ENCODE peak calls at places on chromosomes 5 and 9, in eight cellular contexts. U, D, K, G, O, L, B and Q are unnamed samples.
A peak's percentile ranks its signal among the peaks of the same experiment; 100 is the strongest.

GRCh38 chr9:89721971-89722530 is 117.2 kb downstream of the GADD45G start:
- DNase-seq in U (no peak), D (no peak), K (no peak), G (no peak), O (no peak), L (no peak), B (no peak), Q (peak; percentile 80)

GRCh38 chr9:36797471-36798220 is 225.0 kb downstream of the MELK start:
- DNase-seq in U (no peak), D (no peak), K (no peak), G (no peak), O (no peak), L (no peak), B (no peak), Q (no peak)

GRCh38 chr5:95102687-95103086 is 182.2 kb downstream of the MCTP1 start:
- DNase-seq in U (no peak), D (no peak), K (no peak), G (no peak), O (no peak), L (no peak), B (no peak), Q (no peak)

GRCh38 chr9:96441798-96442445 is 8.0 kb upstream of the HABP4 start:
- DNase-seq in U (no peak), D (peak; percentile 51), K (no peak), G (peak; percentile 42), O (no peak), L (no peak), B (peak; percentile 11), Q (no peak)

GRCh38 chr5:52665544-52665943 is 122.2 kb upstream of the ITGA1 start:
- DNase-seq in U (no peak), D (peak; percentile 51), K (no peak), G (no peak), O (no peak), L (no peak), B (no peak), Q (peak; percentile 26)

GRCh38 chr5:141363952-141364660 is at the start of gene PCDHGA5:
- DNase-seq in U (no peak), D (peak; percentile 12), K (no peak), G (no peak), O (no peak), L (no peak), B (no peak), Q (no peak)

GRCh38 chr5:134511796-134512660 is 13.4 kb upstream of the JADE2 start:
- DNase-seq in U (peak; percentile 72), D (peak; percentile 88), K (peak; percentile 90), G (peak; percentile 93), O (no peak), L (peak; percentile 73), B (peak; percentile 88), Q (no peak)

GRCh38 chr5:126975791-126976190 is 54.6 kb downstream of the MARCHF3 start:
- DNase-seq in U (no peak), D (no peak), K (no peak), G (no peak), O (no peak), L (no peak), B (no peak), Q (no peak)

GRCh38 chr9:107784235-107784958 is 294.8 kb upstream of the KLF4 start:
- DNase-seq in U (no peak), D (peak; percentile 94), K (peak; percentile 56), G (peak; percentile 64), O (no peak), L (no peak), B (no peak), Q (no peak)

GRCh38 chr5:28542968-28543367 is 1504.6 kb upstream of the CDH9 start:
- DNase-seq in U (no peak), D (peak; percentile 84), K (no peak), G (no peak), O (no peak), L (no peak), B (no peak), Q (no peak)

GRCh38 chr9:126608551-126608950 is 5.2 kb upstream of the LMX1B start:
- DNase-seq in U (no peak), D (no peak), K (no peak), G (no peak), O (no peak), L (no peak), B (no peak), Q (no peak)
- H3K27me3 ChIP-seq in U (peaks cover 60% of the 10 kb centered on the region), D (peaks cover 95% of the 10 kb centered on the region), K (peaks cover 34% of the 10 kb centered on the region), G (no peaks in the 10 kb centered on the region), O (peaks cover 25% of the 10 kb centered on the region), L (peaks cover 50% of the 10 kb centered on the region), B (peaks cover 23% of the 10 kb centered on the region), Q (peaks cover 44% of the 10 kb centered on the region)

DNA sequence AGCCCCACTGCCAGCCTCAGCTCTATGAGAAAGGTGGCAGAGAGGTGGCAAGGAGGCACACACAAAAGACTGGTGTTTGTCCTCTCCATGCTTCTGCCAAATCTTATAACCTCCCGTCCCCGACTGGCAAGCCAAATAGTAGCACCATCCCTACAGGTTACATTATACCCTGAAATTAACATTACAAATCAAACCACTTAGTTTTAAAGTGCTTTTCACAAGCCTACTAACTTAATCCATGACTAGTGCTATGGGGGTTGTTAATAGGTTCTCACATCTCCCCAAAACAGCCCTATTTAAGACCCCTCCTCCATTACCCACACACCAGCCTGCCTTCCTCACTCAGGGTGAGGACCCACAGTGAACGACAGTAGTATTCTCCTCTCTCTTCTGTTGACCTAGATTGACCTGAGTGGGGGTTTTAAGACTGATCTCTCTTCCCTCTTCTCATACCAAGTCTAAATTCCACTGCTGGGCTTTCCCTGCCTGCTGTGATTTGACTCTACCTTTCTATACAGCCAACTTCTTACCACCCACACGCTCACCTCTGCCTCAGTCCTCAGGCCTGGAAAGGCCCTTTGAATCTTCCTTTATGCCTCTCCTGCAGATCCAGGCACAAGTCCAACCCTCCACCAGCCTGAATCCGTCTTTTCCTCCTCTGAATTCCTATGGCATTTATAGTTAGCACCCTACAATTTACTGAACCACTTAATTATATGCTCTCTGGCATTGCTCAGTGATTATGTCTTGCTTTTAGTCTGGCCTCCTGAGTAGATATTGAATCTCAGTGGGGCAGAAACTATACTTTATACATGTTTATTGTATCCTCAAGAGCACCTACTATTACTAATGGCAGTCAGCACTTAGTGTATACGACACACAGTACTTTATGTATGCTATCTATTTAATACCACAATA is 116.1 kb downstream of the TMEM174 start:
- DNase-seq in U (no peak), D (no peak), K (no peak), G (no peak), O (no peak), L (no peak), B (no peak), Q (no peak)
- H3K27me3 ChIP-seq in U (peaks cover 14% of the 10 kb centered on the region), D (peaks cover 33% of the 10 kb centered on the region), K (peaks cover 24% of the 10 kb centered on the region), G (no peaks in the 10 kb centered on the region), O (peaks cover 6% of the 10 kb centered on the region), L (no peaks in the 10 kb centered on the region), B (no peaks in the 10 kb centered on the region), Q (peaks cover 61% of the 10 kb centered on the region)

DNA sequence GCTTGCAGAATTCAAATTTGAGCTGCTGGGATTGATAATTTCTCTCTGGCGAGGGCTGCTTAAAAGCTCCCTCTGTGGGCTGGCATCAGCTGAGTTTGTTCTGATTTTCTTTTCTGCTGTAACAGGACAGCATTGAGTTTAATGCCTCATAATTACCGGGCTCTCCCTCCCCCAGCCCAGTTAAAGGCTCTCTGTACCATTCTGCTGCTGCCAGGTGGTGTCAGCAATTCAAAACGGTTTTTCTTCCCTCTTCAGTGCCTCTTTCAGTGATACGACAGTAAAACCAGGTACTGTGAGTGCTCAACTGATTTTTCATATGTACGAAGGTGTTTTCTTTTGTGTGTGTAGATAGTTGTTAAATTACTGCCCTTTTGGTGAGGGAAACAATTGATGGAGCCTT is 509.3 kb upstream of the CTNND2 start:
- DNase-seq in U (no peak), D (no peak), K (no peak), G (no peak), O (no peak), L (peak; percentile 46), B (no peak), Q (no peak)
- H3K27me3 ChIP-seq in U (no peaks in the 10 kb centered on the region), D (no peaks in the 10 kb centered on the region), K (no peaks in the 10 kb centered on the region), G (no peaks in the 10 kb centered on the region), O (no peaks in the 10 kb centered on the region), L (no peaks in the 10 kb centered on the region), B (no peaks in the 10 kb centered on the region), Q (no peaks in the 10 kb centered on the region)

DNA sequence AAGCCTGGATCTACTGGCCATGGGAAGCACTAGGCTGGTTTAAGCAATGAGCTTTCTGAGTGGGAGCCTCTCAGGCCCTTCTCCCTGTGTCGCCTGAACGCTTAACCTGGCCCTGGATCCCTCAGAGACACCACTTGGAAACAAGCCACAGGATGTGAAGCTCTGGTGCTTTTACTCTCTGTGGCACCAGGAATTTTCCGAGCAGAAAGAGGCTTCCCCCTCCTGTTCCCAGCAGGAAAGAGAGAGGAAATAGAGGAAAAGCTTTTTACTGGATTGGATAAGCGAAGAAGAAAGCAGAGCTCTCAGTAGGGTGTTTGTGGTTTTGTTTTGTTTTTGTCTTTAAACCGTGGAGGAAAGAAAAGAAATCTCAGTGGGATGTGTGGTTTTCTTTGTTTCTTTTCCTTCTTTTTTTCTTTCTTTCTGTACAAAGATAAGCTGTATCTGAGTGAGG is 34.5 kb downstream of the COL15A1 start:
- DNase-seq in U (no peak), D (peak; percentile 39), K (no peak), G (no peak), O (no peak), L (no peak), B (peak; percentile 31), Q (no peak)
- H3K27me3 ChIP-seq in U (no peaks in the 10 kb centered on the region), D (peaks cover 16% of the 10 kb centered on the region), K (no peaks in the 10 kb centered on the region), G (peaks cover 2% of the 10 kb centered on the region), O (peaks cover 9% of the 10 kb centered on the region), L (peaks cover 7% of the 10 kb centered on the region), B (no peaks in the 10 kb centered on the region), Q (no peaks in the 10 kb centered on the region)